ENCODE peak calls at places on chromosomes 5 and 9, in six cellular contexts. N is CD4-positive, CD25-positive, alpha-beta regulatory T cell; U is tibial artery; S is effector memory CD4-positive, alpha-beta T cell; B is heart left ventricle; E is fibroblast of lung. C is an unnamed sample.

GRCh38 chr9:88852794-88853193 is 138.5 kb upstream of the S1PR3 start:
- DNase-seq in N (no peak), U (no peak), S (no peak), B (no peak), E (peak; percentile 91), C (no peak)

GRCh38 chr5:150284311-150284710 is 5.3 kb downstream of the CAMK2A start:
- DNase-seq in N (no peak), U (no peak), S (no peak), B (no peak), E (no peak), C (no peak)

GRCh38 chr5:130616161-130616560 is 548.9 kb downstream of the HINT1 start:
- DNase-seq in N (no peak), U (no peak), S (no peak), B (no peak), E (no peak), C (no peak)

GRCh38 chr9:91734371-91734981 is 215.6 kb downstream of the ROR2 start:
- DNase-seq in N (peak; percentile 14), U (peak; percentile 64), S (peak; percentile 27), B (peak; percentile 49), E (peak; percentile 67), C (peak; percentile 18)

GRCh38 chr5:11595045-11595444 is 309.2 kb downstream of the CTNND2 start:
- DNase-seq in N (no peak), U (no peak), S (no peak), B (no peak), E (no peak), C (no peak)

GRCh38 chr5:132759114-132760042 is 12.2 kb downstream of the CCNI2 start:
- DNase-seq in N (no peak), U (no peak), S (no peak), B (no peak), E (no peak), C (no peak)

GRCh38 chr5:87803352-87803751 is 390.6 kb upstream of the CCNH start:
- DNase-seq in N (no peak), U (no peak), S (no peak), B (no peak), E (no peak), C (no peak)

GRCh38 chr5:55702612-55703345 is 9.3 kb downstream of the SLC38A9 start:
- DNase-seq in N (no peak), U (no peak), S (no peak), B (no peak), E (no peak), C (no peak)

GRCh38 chr5:119340597-119341218 is 15.1 kb upstream of the TNFAIP8 start:
- DNase-seq in N (peak; percentile 47), U (no peak), S (peak; percentile 51), B (no peak), E (no peak), C (peak; percentile 74)

GRCh38 chr9:96782241-96782640 is 4.4 kb upstream of the ZNF510 start:
- DNase-seq in N (no peak), U (no peak), S (no peak), B (no peak), E (no peak), C (no peak)

GRCh38 chr9:132589148-132590036 is 7.0 kb downstream of the BARHL1 start:
- DNase-seq in N (no peak), U (no peak), S (no peak), B (no peak), E (no peak), C (no peak)

GRCh38 chr9:7316458-7316795 is 483.2 kb downstream of the DMAC1 start:
- DNase-seq in N (no peak), U (no peak), S (no peak), B (no peak), E (no peak), C (no peak)

GRCh38 chr5:1484416-1485319 is 39.1 kb downstream of the LPCAT1 start:
- DNase-seq in N (no peak), U (no peak), S (no peak), B (no peak), E (no peak), C (no peak)

GRCh38 chr5:133328800-133329199 is 277.0 kb downstream of the HSPA4 start:
- DNase-seq in N (no peak), U (no peak), S (no peak), B (no peak), E (no peak), C (no peak)

GRCh38 chr5:175772747-175773533 is 98.4 kb upstream of the CPLX2 start:
- DNase-seq in N (no peak), U (no peak), S (no peak), B (no peak), E (no peak), C (no peak)

GRCh38 chr9:129806126-129806525 is 3.1 kb downstream of the TOR1B start:
- DNase-seq in N (no peak), U (no peak), S (no peak), B (no peak), E (no peak), C (no peak)

GRCh38 chr5:6631441-6631840 is 1.4 kb downstream of the NSUN2 start:
- DNase-seq in N (no peak), U (no peak), S (no peak), B (no peak), E (no peak), C (no peak)

GRCh38 chr9:131276891-131277672 is 772 bp upstream of the FAM78A start:
- DNase-seq in N (peak; percentile 57), U (no peak), S (no peak), B (peak; percentile 35), E (no peak), C (peak; percentile 59)

GRCh38 chr5:108753331-108753730 is 5.6 kb downstream of the FER start:
- DNase-seq in N (no peak), U (no peak), S (no peak), B (no peak), E (no peak), C (no peak)

GRCh38 chr5:108749130-108749861 is 1.6 kb downstream of the FER start:
- DNase-seq in N (no peak), U (peak; percentile 68), S (peak; percentile 0), B (no peak), E (no peak), C (no peak)

GRCh38 chr5:108747111-108748009 is at the start of gene FER:
- DNase-seq in N (peak; percentile 31), U (peak; percentile 26), S (peak; percentile 29), B (peak; percentile 17), E (peak; percentile 74), C (peak; percentile 77)

GRCh38 chr5:108748010-108748353 is 285 bp downstream of the FER start:
- DNase-seq in N (no peak), U (no peak), S (no peak), B (no peak), E (no peak), C (no peak)

DNA sequence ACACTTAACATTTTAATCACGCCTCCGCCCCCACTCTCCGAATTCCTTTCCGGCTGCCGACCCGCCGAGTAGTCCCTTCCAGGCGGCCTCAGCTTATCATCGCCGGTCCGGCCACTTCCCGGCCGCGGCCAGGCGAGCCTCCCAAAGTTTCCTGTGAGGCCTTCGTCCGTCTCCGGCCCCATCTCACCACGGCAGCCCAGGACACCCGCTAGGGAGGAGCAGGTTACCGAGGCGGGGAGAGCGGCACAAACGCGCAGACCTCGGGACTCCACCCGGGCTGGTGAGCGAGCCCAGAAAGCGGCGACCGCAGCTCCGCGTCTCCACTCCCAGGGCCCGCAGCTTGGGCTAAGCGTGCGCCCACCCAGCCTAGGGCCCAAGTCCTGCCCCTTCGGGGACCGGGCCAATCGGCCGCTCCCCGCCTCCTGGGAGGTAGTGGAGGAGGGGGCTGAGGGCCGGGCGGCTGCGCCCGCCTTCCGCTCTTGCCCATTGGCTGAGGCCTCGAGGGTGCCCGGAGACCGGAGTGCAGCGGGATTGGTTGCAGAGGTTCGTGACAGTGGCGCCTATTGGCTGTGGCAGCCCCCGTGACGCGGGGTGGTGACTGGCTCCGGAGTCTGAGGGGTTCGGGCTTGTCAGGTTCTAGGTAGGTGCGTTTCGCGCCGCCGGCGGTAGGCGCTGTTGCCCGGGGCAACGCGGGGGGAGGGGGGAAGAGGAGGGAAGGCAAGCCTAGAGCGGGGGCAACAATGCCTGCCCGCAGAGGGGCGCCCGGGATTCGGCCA is 845 bp downstream of the FER start:
- DNase-seq in N (peak; percentile 97), U (peak; percentile 99), S (peak; percentile 95), B (peak; percentile 100), E (peak; percentile 99), C (peak; percentile 97)
- H3K4me3 ChIP-seq in N (peak overlapping the region; percentile 88), U (peak overlapping the region; percentile 86), S (peak overlapping the region; percentile 82), B (peak overlapping the region; percentile 95), E (peak overlapping the region; percentile 83), C (peak overlapping the region; percentile 87)

GRCh38 chr5:33721491-33722245 is 170.1 kb downstream of the ADAMTS12 start:
- DNase-seq in N (no peak), U (no peak), S (no peak), B (no peak), E (peak; percentile 59), C (no peak)
- H3K4me1 ChIP-seq in N (no peaks in the 10 kb centered on the region), U (peaks cover 24% of the 10 kb centered on the region), S (no peaks in the 10 kb centered on the region), B (peaks cover 14% of the 10 kb centered on the region), E (peaks cover 3% of the 10 kb centered on the region), C (no peaks in the 10 kb centered on the region)

GRCh38 chr5:74232281-74232680 is 408.2 kb downstream of the ENC1 start:
- DNase-seq in N (no peak), U (no peak), S (no peak), B (no peak), E (peak; percentile 20), C (no peak)
- H3K27ac ChIP-seq in N (no peak overlapping the region), U (no peak overlapping the region), S (no peak overlapping the region), B (no peak overlapping the region), E (no peak overlapping the region), C (no peak overlapping the region)

DNA sequence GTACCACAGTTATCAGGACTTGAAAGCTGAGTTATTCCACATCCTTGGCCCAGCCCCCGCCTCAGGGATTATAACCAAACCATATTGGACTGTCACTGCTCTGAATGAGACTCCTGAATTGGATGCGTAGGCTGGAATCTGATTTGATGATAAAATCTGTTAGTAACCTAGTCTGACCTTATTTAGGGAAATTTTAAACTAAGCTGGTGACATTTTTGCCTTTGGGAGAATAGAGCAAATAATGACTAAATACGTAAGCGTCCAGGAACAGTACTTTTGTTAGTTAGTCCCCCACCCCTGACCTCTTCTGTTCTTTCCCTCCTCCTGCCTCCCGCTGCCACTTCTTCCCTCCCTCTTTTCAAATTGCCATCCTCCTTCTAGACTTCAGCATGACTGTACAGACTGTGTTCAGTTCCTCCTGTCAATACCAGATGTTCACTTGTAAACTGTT is 92.6 kb downstream of the TLE4 start:
- DNase-seq in N (no peak), U (no peak), S (no peak), B (no peak), E (no peak), C (no peak)
- H3K4me3 ChIP-seq in N (no peak overlapping the region), U (no peak overlapping the region), S (no peak overlapping the region), B (no peak overlapping the region), E (no peak overlapping the region), C (no peak overlapping the region)

DNA sequence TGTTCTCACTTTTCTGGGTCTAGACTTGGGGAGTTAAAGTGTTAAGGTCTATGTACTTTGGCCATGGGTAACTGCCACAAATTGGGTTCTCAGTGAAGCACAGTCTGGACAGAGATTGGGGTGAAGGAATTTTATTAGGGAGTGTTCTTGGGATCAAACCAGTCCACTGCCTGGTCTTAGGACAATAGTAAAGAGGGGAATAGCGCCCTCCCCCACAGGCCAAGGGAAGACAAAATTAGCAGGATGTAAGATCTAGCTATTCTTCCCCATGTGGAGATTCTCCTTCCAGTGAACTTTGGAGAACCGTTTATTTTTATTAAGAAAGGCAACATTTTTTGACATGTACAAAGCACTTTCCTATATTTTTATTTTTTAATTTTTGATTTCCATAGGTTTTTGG is 18.4 kb upstream of the RIC1 start:
- DNase-seq in N (no peak), U (no peak), S (no peak), B (no peak), E (no peak), C (no peak)
- H3K4me1 ChIP-seq in N (no peaks in the 10 kb centered on the region), U (peaks cover 38% of the 10 kb centered on the region), S (no peaks in the 10 kb centered on the region), B (peaks cover 18% of the 10 kb centered on the region), E (no peaks in the 10 kb centered on the region), C (peaks cover 5% of the 10 kb centered on the region)

C was measured in CD4-positive, alpha-beta memory T cell.